ENCODE peak calls at places on chromosomes 4 and X, in six cellular contexts. One of them, this sample, is unnamed.

GRCh38 chrX:45879512-45879911 is 665.7 kb downstream of the ZNF674 start:
- DNase-seq in transverse colon: no peak
- DNase-seq in lower lobe of right lung: no peak
- DNase-seq in foreskin fibroblast: no peak
- DNase-seq in bronchial epithelial cell: no peak
- DNase-seq in H1: no peak
- DNase-seq in this sample: no peak

GRCh38 chr4:2792711-2793577 is at the start of gene SH3BP2:
- DNase-seq in transverse colon: peak; percentile 89
- DNase-seq in lower lobe of right lung: peak; percentile 90
- DNase-seq in foreskin fibroblast: peak; percentile 87
- DNase-seq in bronchial epithelial cell: peak; percentile 38
- DNase-seq in H1: no peak
- DNase-seq in this sample: no peak

GRCh38 chr4:127995776-127996175 is 30.6 kb downstream of the ABHD18 start:
- DNase-seq in transverse colon: no peak
- DNase-seq in lower lobe of right lung: peak; percentile 64
- DNase-seq in foreskin fibroblast: peak; percentile 70
- DNase-seq in bronchial epithelial cell: peak; percentile 81
- DNase-seq in H1: no peak
- DNase-seq in this sample: peak; percentile 24

GRCh38 chrX:101206471-101206870 is 13.1 kb upstream of the DRP2 start:
- DNase-seq in transverse colon: no peak
- DNase-seq in lower lobe of right lung: no peak
- DNase-seq in foreskin fibroblast: peak; percentile 65
- DNase-seq in bronchial epithelial cell: peak; percentile 46
- DNase-seq in H1: no peak
- DNase-seq in this sample: peak; percentile 2

GRCh38 chr4:33837043-33837442 is 2407.3 kb downstream of the ARAP2 start:
- DNase-seq in transverse colon: no peak
- DNase-seq in lower lobe of right lung: no peak
- DNase-seq in foreskin fibroblast: peak; percentile 79
- DNase-seq in bronchial epithelial cell: peak; percentile 9
- DNase-seq in H1: no peak
- DNase-seq in this sample: peak; percentile 35

GRCh38 chrX:33086886-33087285 is 124.5 kb downstream of the DMD start:
- DNase-seq in transverse colon: no peak
- DNase-seq in lower lobe of right lung: no peak
- DNase-seq in foreskin fibroblast: no peak
- DNase-seq in bronchial epithelial cell: no peak
- DNase-seq in H1: no peak
- DNase-seq in this sample: no peak

GRCh38 chr4:100581337-100581736 is 63.5 kb upstream of the EMCN start:
- DNase-seq in transverse colon: no peak
- DNase-seq in lower lobe of right lung: no peak
- DNase-seq in foreskin fibroblast: peak; percentile 11
- DNase-seq in bronchial epithelial cell: peak; percentile 92
- DNase-seq in H1: no peak
- DNase-seq in this sample: peak; percentile 52

GRCh38 chr4:15341022-15341732 is 86.7 kb upstream of the C1QTNF7 start:
- DNase-seq in transverse colon: no peak
- DNase-seq in lower lobe of right lung: no peak
- DNase-seq in foreskin fibroblast: no peak
- DNase-seq in bronchial epithelial cell: no peak
- DNase-seq in H1: no peak
- DNase-seq in this sample: no peak

GRCh38 chr4:84995386-84995785 is 28.9 kb upstream of the WDFY3 start:
- DNase-seq in transverse colon: no peak
- DNase-seq in lower lobe of right lung: no peak
- DNase-seq in foreskin fibroblast: no peak
- DNase-seq in bronchial epithelial cell: no peak
- DNase-seq in H1: no peak
- DNase-seq in this sample: no peak

GRCh38 chrX:34612036-34612435 is 45.0 kb downstream of the TMEM47 start:
- DNase-seq in transverse colon: no peak
- DNase-seq in lower lobe of right lung: no peak
- DNase-seq in foreskin fibroblast: no peak
- DNase-seq in bronchial epithelial cell: peak; percentile 3
- DNase-seq in H1: no peak
- DNase-seq in this sample: no peak

GRCh38 chr4:47929682-47930201 is 15.4 kb upstream of the NFXL1 start:
- DNase-seq in transverse colon: no peak
- DNase-seq in lower lobe of right lung: no peak
- DNase-seq in foreskin fibroblast: no peak
- DNase-seq in bronchial epithelial cell: no peak
- DNase-seq in H1: no peak
- DNase-seq in this sample: no peak

GRCh38 chr4:40909363-40909876 is 159.7 kb downstream of the NSUN7 start:
- DNase-seq in transverse colon: no peak
- DNase-seq in lower lobe of right lung: no peak
- DNase-seq in foreskin fibroblast: peak; percentile 85
- DNase-seq in bronchial epithelial cell: peak; percentile 94
- DNase-seq in H1: no peak
- DNase-seq in this sample: peak; percentile 73

GRCh38 chr4:46931981-46932380 is 22.9 kb upstream of the COX7B2 start:
- DNase-seq in transverse colon: peak; percentile 10
- DNase-seq in lower lobe of right lung: no peak
- DNase-seq in foreskin fibroblast: peak; percentile 60
- DNase-seq in bronchial epithelial cell: peak; percentile 31
- DNase-seq in H1: no peak
- DNase-seq in this sample: peak; percentile 2

GRCh38 chrX:23813808-23814207 is 30.8 kb downstream of the SAT1 start:
- DNase-seq in transverse colon: no peak
- DNase-seq in lower lobe of right lung: no peak
- DNase-seq in foreskin fibroblast: no peak
- DNase-seq in bronchial epithelial cell: no peak
- DNase-seq in H1: no peak
- DNase-seq in this sample: no peak

GRCh38 chr4:109472343-109472761 is 38.7 kb downstream of the SEC24B start:
- DNase-seq in transverse colon: no peak
- DNase-seq in lower lobe of right lung: no peak
- DNase-seq in foreskin fibroblast: peak; percentile 57
- DNase-seq in bronchial epithelial cell: peak; percentile 81
- DNase-seq in H1: no peak
- DNase-seq in this sample: peak; percentile 46

GRCh38 chrX:43741843-43742573 is 85.9 kb downstream of the MAOA start:
- DNase-seq in transverse colon: no peak
- DNase-seq in lower lobe of right lung: no peak
- DNase-seq in foreskin fibroblast: peak; percentile 76
- DNase-seq in bronchial epithelial cell: peak; percentile 27
- DNase-seq in H1: no peak
- DNase-seq in this sample: no peak

GRCh38 chr4:92012899-92013867 is 290.6 kb upstream of the GRID2 start:
- DNase-seq in transverse colon: peak; percentile 80
- DNase-seq in lower lobe of right lung: no peak
- DNase-seq in foreskin fibroblast: no peak
- DNase-seq in bronchial epithelial cell: no peak
- DNase-seq in H1: peak; percentile 27
- DNase-seq in this sample: no peak

GRCh38 chrX:40108959-40109287 is 11.2 kb upstream of the BCOR start:
- DNase-seq in transverse colon: peak; percentile 84
- DNase-seq in lower lobe of right lung: peak; percentile 79
- DNase-seq in foreskin fibroblast: peak; percentile 91
- DNase-seq in bronchial epithelial cell: no peak
- DNase-seq in H1: no peak
- DNase-seq in this sample: no peak

GRCh38 chrX:40108084-40108958 is 10.6 kb upstream of the BCOR start:
- DNase-seq in transverse colon: peak; percentile 62
- DNase-seq in lower lobe of right lung: peak; percentile 54
- DNase-seq in foreskin fibroblast: peak; percentile 39
- DNase-seq in bronchial epithelial cell: no peak
- DNase-seq in H1: no peak
- DNase-seq in this sample: no peak

GRCh38 chrX:40106677-40107290 is 9.0 kb upstream of the BCOR start:
- DNase-seq in transverse colon: no peak
- DNase-seq in lower lobe of right lung: no peak
- DNase-seq in foreskin fibroblast: no peak
- DNase-seq in bronchial epithelial cell: no peak
- DNase-seq in H1: no peak
- DNase-seq in this sample: no peak

GRCh38 chrX:40105791-40106676 is 8.3 kb upstream of the BCOR start:
- DNase-seq in transverse colon: peak; percentile 78
- DNase-seq in lower lobe of right lung: peak; percentile 82
- DNase-seq in foreskin fibroblast: peak; percentile 78
- DNase-seq in bronchial epithelial cell: no peak
- DNase-seq in H1: no peak
- DNase-seq in this sample: no peak

DNA sequence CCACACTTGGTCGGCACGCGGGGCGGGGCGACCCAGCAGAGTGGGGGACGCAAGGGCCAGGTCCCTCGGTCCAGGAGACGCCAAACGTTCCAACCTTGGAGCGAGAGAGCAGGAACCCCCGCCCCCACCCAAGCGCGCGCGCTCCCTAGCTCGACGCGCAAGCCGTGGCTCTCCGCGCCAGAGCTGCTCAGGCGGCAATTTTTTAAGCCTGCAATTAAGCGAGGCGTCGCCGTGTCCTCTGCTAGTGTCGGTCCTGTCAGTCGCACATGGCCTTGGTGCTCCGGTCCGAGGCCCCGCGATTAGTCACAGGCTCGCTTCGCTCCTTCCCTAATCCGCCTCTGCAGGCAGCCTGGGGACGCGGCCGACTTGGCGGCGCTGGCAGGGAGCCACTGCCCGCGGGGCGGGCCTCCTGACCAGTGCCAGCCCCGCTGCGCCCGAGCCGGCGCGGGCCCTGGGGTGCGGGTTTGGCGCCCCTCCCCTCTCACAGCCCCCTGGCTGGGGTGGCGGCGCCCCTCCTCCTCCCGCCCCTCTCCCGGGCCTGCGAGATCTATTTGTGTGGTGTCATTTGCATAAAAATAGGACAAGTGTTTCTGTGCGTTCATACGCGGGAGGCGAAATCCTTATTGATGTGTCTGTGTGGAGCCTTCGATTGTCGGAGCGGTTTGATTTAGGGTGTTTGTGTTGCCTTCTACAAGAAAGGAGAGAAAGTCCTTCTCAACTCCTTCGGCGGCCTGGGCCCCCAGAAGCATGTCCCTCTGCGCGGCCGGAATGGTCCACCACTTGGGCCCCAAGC is 9.7 kb upstream of the BCOR start:
- DNase-seq in transverse colon: peak; percentile 72
- DNase-seq in lower lobe of right lung: peak; percentile 81
- DNase-seq in foreskin fibroblast: peak; percentile 66
- DNase-seq in bronchial epithelial cell: no peak
- DNase-seq in H1: no peak
- DNase-seq in this sample: no peak
- H3K4me3 ChIP-seq in transverse colon: no peak overlapping the region
- H3K4me3 ChIP-seq in lower lobe of right lung: peak overlapping the region; percentile 61
- H3K4me3 ChIP-seq in foreskin fibroblast: peak overlapping the region; percentile 38
- H3K4me3 ChIP-seq in bronchial epithelial cell: no peak overlapping the region
- H3K4me3 ChIP-seq in H1: peak overlapping the region; percentile 66
- H3K4me3 ChIP-seq in this sample: no peak overlapping the region

GRCh38 chr4:81410695-81411094 is 61.0 kb downstream of the RASGEF1B start:
- DNase-seq in transverse colon: no peak
- DNase-seq in lower lobe of right lung: no peak
- DNase-seq in foreskin fibroblast: no peak
- DNase-seq in bronchial epithelial cell: no peak
- DNase-seq in H1: no peak
- DNase-seq in this sample: no peak
- TF ChIP-seq CTCF in transverse colon: no peak
- TF ChIP-seq CTCF in lower lobe of right lung: no peak
- TF ChIP-seq CTCF in foreskin fibroblast: no peak
- TF ChIP-seq CTCF in bronchial epithelial cell: no peak
- TF ChIP-seq CTCF in H1: no peak
- TF ChIP-seq CTCF in this sample: no peak

GRCh38 chrX:1521459-1521956 is 15.5 kb downstream of the P2RY8 start:
- DNase-seq in transverse colon: peak; percentile 71
- DNase-seq in lower lobe of right lung: no peak
- DNase-seq in foreskin fibroblast: no peak
- DNase-seq in bronchial epithelial cell: no peak
- DNase-seq in H1: peak; percentile 23
- DNase-seq in this sample: no peak
- H3K4me3 ChIP-seq in transverse colon: no peak overlapping the region
- H3K4me3 ChIP-seq in lower lobe of right lung: peak overlapping the region; percentile 19
- H3K4me3 ChIP-seq in foreskin fibroblast: no peak overlapping the region
- H3K4me3 ChIP-seq in bronchial epithelial cell: no peak overlapping the region
- H3K4me3 ChIP-seq in H1: peak overlapping the region; percentile 5
- H3K4me3 ChIP-seq in this sample: no peak overlapping the region

GRCh38 chr4:21948347-21949072 is at the start of gene KCNIP4:
- DNase-seq in transverse colon: peak; percentile 10
- DNase-seq in lower lobe of right lung: no peak
- DNase-seq in foreskin fibroblast: peak; percentile 49
- DNase-seq in bronchial epithelial cell: no peak
- DNase-seq in H1: no peak
- DNase-seq in this sample: no peak
- TF ChIP-seq CTCF in transverse colon: no peak
- TF ChIP-seq CTCF in lower lobe of right lung: no peak
- TF ChIP-seq CTCF in foreskin fibroblast: no peak
- TF ChIP-seq CTCF in bronchial epithelial cell: no peak
- TF ChIP-seq CTCF in H1: peak; percentile 20
- TF ChIP-seq CTCF in this sample: no peak

GRCh38 chrX:29478336-29479069 is 736.9 kb upstream of the MAGEB2 start:
- DNase-seq in transverse colon: peak; percentile 16
- DNase-seq in lower lobe of right lung: no peak
- DNase-seq in foreskin fibroblast: peak; percentile 41
- DNase-seq in bronchial epithelial cell: peak; percentile 0
- DNase-seq in H1: peak; percentile 1
- DNase-seq in this sample: peak; percentile 4
- H3K4me3 ChIP-seq in transverse colon: no peak overlapping the region
- H3K4me3 ChIP-seq in lower lobe of right lung: no peak overlapping the region
- H3K4me3 ChIP-seq in foreskin fibroblast: no peak overlapping the region
- H3K4me3 ChIP-seq in bronchial epithelial cell: no peak overlapping the region
- H3K4me3 ChIP-seq in H1: no peak overlapping the region
- H3K4me3 ChIP-seq in this sample: no peak overlapping the region

GRCh38 chr4:13968723-13969122 is 341.2 kb upstream of the BOD1L1 start:
- DNase-seq in transverse colon: no peak
- DNase-seq in lower lobe of right lung: no peak
- DNase-seq in foreskin fibroblast: peak; percentile 56
- DNase-seq in bronchial epithelial cell: no peak
- DNase-seq in H1: no peak
- DNase-seq in this sample: no peak

GRCh38 chr4:13963601-13964000 is 336.1 kb upstream of the BOD1L1 start:
- DNase-seq in transverse colon: no peak
- DNase-seq in lower lobe of right lung: no peak
- DNase-seq in foreskin fibroblast: peak; percentile 53
- DNase-seq in bronchial epithelial cell: no peak
- DNase-seq in H1: no peak
- DNase-seq in this sample: no peak

GRCh38 chr4:13970349-13970748 is 342.8 kb upstream of the BOD1L1 start:
- DNase-seq in transverse colon: no peak
- DNase-seq in lower lobe of right lung: no peak
- DNase-seq in foreskin fibroblast: peak; percentile 33
- DNase-seq in bronchial epithelial cell: peak; percentile 13
- DNase-seq in H1: no peak
- DNase-seq in this sample: no peak

GRCh38 chr4:13966241-13967195 is 339.0 kb upstream of the BOD1L1 start:
- DNase-seq in transverse colon: no peak
- DNase-seq in lower lobe of right lung: no peak
- DNase-seq in foreskin fibroblast: peak; percentile 94
- DNase-seq in bronchial epithelial cell: peak; percentile 75
- DNase-seq in H1: no peak
- DNase-seq in this sample: peak; percentile 22
- TF ChIP-seq CTCF in transverse colon: no peak
- TF ChIP-seq CTCF in lower lobe of right lung: no peak
- TF ChIP-seq CTCF in foreskin fibroblast: peak; percentile 21
- TF ChIP-seq CTCF in bronchial epithelial cell: no peak
- TF ChIP-seq CTCF in H1: no peak
- TF ChIP-seq CTCF in this sample: no peak

GRCh38 chrX:55159556-55159955 is 60.6 kb upstream of the PAGE5 start:
- DNase-seq in transverse colon: no peak
- DNase-seq in lower lobe of right lung: no peak
- DNase-seq in foreskin fibroblast: no peak
- DNase-seq in bronchial epithelial cell: no peak
- DNase-seq in H1: no peak
- DNase-seq in this sample: no peak
- H3K4me3 ChIP-seq in transverse colon: no peak overlapping the region
- H3K4me3 ChIP-seq in lower lobe of right lung: no peak overlapping the region
- H3K4me3 ChIP-seq in foreskin fibroblast: no peak overlapping the region
- H3K4me3 ChIP-seq in bronchial epithelial cell: no peak overlapping the region
- H3K4me3 ChIP-seq in H1: no peak overlapping the region
- H3K4me3 ChIP-seq in this sample: no peak overlapping the region